ENCODE peak calls at places on chromosomes 6 and 20, in four cellular contexts. C, R, D and O are unnamed samples.

GRCh38 chr6:65110031-65110430 is 597.0 kb downstream of the EYS start:
- DNase-seq in R (no peak), D (no peak), C (no peak), O (no peak)

GRCh38 chr6:38847497-38847896 is 132.4 kb downstream of the DNAH8 start:
- DNase-seq in D (no peak), R (peak; percentile 7), C (no peak), O (no peak)

GRCh38 chr20:62671765-62672164 is 29.5 kb downstream of the SLCO4A1 start:
- DNase-seq in R (no peak), D (no peak), C (no peak), O (no peak)

GRCh38 chr20:31906001-31906400 is 35.6 kb downstream of the TTLL9 start:
- DNase-seq in C (no peak), R (no peak), D (no peak), O (no peak)

GRCh38 chr6:21305827-21306469 is 287.6 kb upstream of the SOX4 start:
- DNase-seq in C (no peak), D (no peak), R (no peak), O (no peak)

GRCh38 chr20:46174469-46175126 is 56.5 kb downstream of the CD40 start:
- DNase-seq in D (peak; percentile 8), C (peak; percentile 67), R (peak; percentile 84), O (no peak)

GRCh38 chr6:135876048-135876447 is 24.5 kb downstream of the PDE7B start:
- DNase-seq in D (no peak), C (peak; percentile 59), R (peak; percentile 49), O (no peak)

GRCh38 chr20:17856024-17856564 is 112.5 kb downstream of the SNX5 start:
- DNase-seq in D (no peak), C (no peak), R (peak; percentile 29), O (no peak)

GRCh38 chr20:36777576-36777975 is 4.0 kb upstream of the DSN1 start:
- DNase-seq in R (no peak), C (no peak), D (no peak), O (no peak)

GRCh38 chr6:136729832-136730231 is 62.4 kb downstream of the MAP3K5 start:
- DNase-seq in D (no peak), R (no peak), C (no peak), O (no peak)

GRCh38 chr6:165662671-165663282 is at the start of gene PDE10A:
- DNase-seq in R (no peak), D (no peak), C (no peak), O (no peak)

GRCh38 chr20:37800618-37801017 is 102.3 kb upstream of the VSTM2L start:
- DNase-seq in D (no peak), C (no peak), R (no peak), O (no peak)

GRCh38 chr6:148874698-148875293 is 128.0 kb downstream of the UST start:
- DNase-seq in C (no peak), D (no peak), R (no peak), O (no peak)

GRCh38 chr6:148365037-148365436 is 22.4 kb downstream of the SASH1 start:
- DNase-seq in C (no peak), R (no peak), D (no peak), O (no peak)

GRCh38 chr6:71236926-71237425 is 51.6 kb upstream of the OGFRL1 start:
- DNase-seq in C (no peak), D (no peak), R (no peak), O (no peak)

GRCh38 chr6:5091210-5091609 is 6.1 kb downstream of the PPP1R3G start:
- DNase-seq in C (no peak), D (no peak), R (no peak), O (no peak)

GRCh38 chr20:36584018-36584481 is 10.7 kb downstream of the TGIF2 start:
- DNase-seq in C (no peak), R (no peak), D (no peak), O (no peak)

GRCh38 chr6:134340574-134340973 is 22.7 kb upstream of the SGK1 start:
- DNase-seq in D (no peak), R (no peak), C (no peak), O (no peak)

GRCh38 chr20:58069796-58070663 is 158.4 kb downstream of the ANKRD60 start:
- DNase-seq in D (no peak), R (no peak), C (no peak), O (no peak)